ENCODE peak calls at places on chromosomes 6 and 20, in ten cellular contexts. B, K, Q, F, O, C, Z, N, M and T are unnamed samples.

GRCh38 chr6:33339193-33339592 is 21.6 kb upstream of the ZBTB22 start:
- DNase-seq in B (no peak), K (no peak), Q (no peak), F (no peak), O (no peak), C (no peak), Z (no peak), N (no peak), M (no peak), T (no peak)

GRCh38 chr6:56866917-56867522 is 87.9 kb upstream of the BEND6 start:
- DNase-seq in B (peak; percentile 81), K (no peak), Q (no peak), F (no peak), O (no peak), C (no peak), Z (no peak), N (no peak), M (no peak), T (no peak)

GRCh38 chr6:116447496-116448011 is 13.6 kb upstream of the CALHM6 start:
- DNase-seq in B (peak; percentile 67), K (no peak), Q (no peak), F (peak; percentile 100), O (no peak), C (no peak), Z (no peak), N (peak; percentile 68), M (peak; percentile 66), T (peak; percentile 98)

GRCh38 chr6:52517502-52518278 is 59.2 kb downstream of the TRAM2 start:
- DNase-seq in B (peak; percentile 92), K (peak; percentile 90), Q (peak; percentile 49), F (peak; percentile 77), O (peak; percentile 86), C (peak; percentile 82), Z (peak; percentile 98), N (peak; percentile 89), M (peak; percentile 96), T (peak; percentile 81)

GRCh38 chr20:5996765-5997164 is 46.3 kb downstream of the MCM8 start:
- DNase-seq in B (peak; percentile 44), K (no peak), Q (peak; percentile 4), F (no peak), O (no peak), C (no peak), Z (no peak), N (no peak), M (no peak), T (no peak)

GRCh38 chr6:30441171-30441570 is 48.1 kb upstream of the HLA-E start:
- DNase-seq in B (peak; percentile 34), K (no peak), Q (no peak), F (no peak), O (no peak), C (no peak), Z (no peak), N (no peak), M (no peak), T (no peak)

GRCh38 chr6:83429857-83430605 is 820 bp downstream of the ME1 start:
- DNase-seq in B (peak; percentile 59), K (no peak), Q (peak; percentile 60), F (no peak), O (no peak), C (no peak), Z (peak; percentile 10), N (no peak), M (peak; percentile 64), T (no peak)

GRCh38 chr6:126548301-126548700 is 208.4 kb downstream of the CENPW start:
- DNase-seq in B (no peak), K (no peak), Q (no peak), F (no peak), O (no peak), C (no peak), Z (no peak), N (no peak), M (no peak), T (no peak)

GRCh38 chr6:160355001-160355400 is 6.8 kb downstream of the SLC22A3 start:
- DNase-seq in B (peak; percentile 78), K (no peak), Q (no peak), F (no peak), O (no peak), C (no peak), Z (no peak), N (peak; percentile 37), M (peak; percentile 84), T (no peak)

GRCh38 chr6:152904678-152905077 is 78.2 kb downstream of the FBXO5 start:
- DNase-seq in B (no peak), K (no peak), Q (no peak), F (no peak), O (no peak), C (no peak), Z (no peak), N (no peak), M (no peak), T (no peak)

GRCh38 chr6:100078509-100078908 is 84.5 kb upstream of the MCHR2 start:
- DNase-seq in B (peak; percentile 71), K (peak; percentile 29), Q (peak; percentile 69), F (no peak), O (no peak), C (no peak), Z (no peak), N (no peak), M (no peak), T (no peak)

GRCh38 chr6:118877806-118878205 is 16.1 kb upstream of the ASF1A start:
- DNase-seq in B (no peak), K (no peak), Q (no peak), F (no peak), O (no peak), C (no peak), Z (no peak), N (no peak), M (no peak), T (no peak)

GRCh38 chr6:4804095-4804494 is 27.9 kb downstream of the CDYL start:
- DNase-seq in B (peak; percentile 38), K (no peak), Q (no peak), F (no peak), O (no peak), C (no peak), Z (no peak), N (no peak), M (no peak), T (no peak)

GRCh38 chr6:43016166-43016915 is 2.3 kb downstream of the KLHDC3 start:
- DNase-seq in B (no peak), K (no peak), Q (peak; percentile 33), F (no peak), O (no peak), C (no peak), Z (no peak), N (no peak), M (no peak), T (no peak)

GRCh38 chr20:33301192-33301930 is 18.3 kb downstream of the BPIFB1 start:
- DNase-seq in B (no peak), K (no peak), Q (no peak), F (no peak), O (no peak), C (no peak), Z (no peak), N (no peak), M (no peak), T (no peak)

GRCh38 chr6:25652007-25652515 is at the start of gene SCGN:
- DNase-seq in B (peak; percentile 58), K (peak; percentile 74), Q (peak; percentile 88), F (no peak), O (peak; percentile 60), C (no peak), Z (peak; percentile 24), N (peak; percentile 23), M (peak; percentile 65), T (no peak)
- H3K4me3 ChIP-seq in B (no peak within 1 kb of the TSS), K (peak within 1 kb of the TSS; percentile 59), Q (peak within 1 kb of the TSS; percentile 42), F (no peak within 1 kb of the TSS), O (peak within 1 kb of the TSS; percentile 45), C (peak within 1 kb of the TSS; percentile 4), Z (no peak within 1 kb of the TSS), N (peak within 1 kb of the TSS; percentile 27), M (no peak within 1 kb of the TSS), T (no peak within 1 kb of the TSS)

GRCh38 chr6:39892490-39893129 is 41.7 kb downstream of the MOCS1 start:
- DNase-seq in B (peak; percentile 44), K (peak; percentile 44), Q (peak; percentile 72), F (peak; percentile 16), O (peak; percentile 61), C (peak; percentile 75), Z (peak; percentile 26), N (no peak), M (peak; percentile 87), T (no peak)
- TF ChIP-seq CTCF in B (peak; percentile 64), K (peak; percentile 60), Q (peak; percentile 81), F (peak; percentile 92), O (peak; percentile 81), C (peak; percentile 87), Z (peak; percentile 79), N (peak; percentile 71), M (peak; percentile 79), T (peak; percentile 82)

GRCh38 chr6:113381232-113381631 is 475.9 kb upstream of the MARCKS start:
- DNase-seq in B (peak; percentile 7), K (no peak), Q (no peak), F (no peak), O (no peak), C (no peak), Z (no peak), N (no peak), M (no peak), T (no peak)

GRCh38 chr6:113383701-113384100 is 473.4 kb upstream of the MARCKS start:
- DNase-seq in B (no peak), K (no peak), Q (no peak), F (no peak), O (no peak), C (no peak), Z (no peak), N (no peak), M (no peak), T (no peak)

GRCh38 chr6:113381957-113382356 is 475.2 kb upstream of the MARCKS start:
- DNase-seq in B (peak; percentile 42), K (peak; percentile 73), Q (no peak), F (no peak), O (peak; percentile 37), C (no peak), Z (peak; percentile 56), N (no peak), M (no peak), T (no peak)

GRCh38 chr6:113380591-113380990 is 476.6 kb upstream of the MARCKS start:
- DNase-seq in B (no peak), K (no peak), Q (no peak), F (no peak), O (no peak), C (no peak), Z (no peak), N (no peak), M (no peak), T (no peak)

GRCh38 chr6:113385020-113385431 is 472.1 kb upstream of the MARCKS start:
- DNase-seq in B (peak; percentile 33), K (no peak), Q (no peak), F (no peak), O (no peak), C (no peak), Z (no peak), N (no peak), M (no peak), T (no peak)
- H3K4me3 ChIP-seq in B (no peak overlapping the region), K (no peak overlapping the region), Q (no peak overlapping the region), F (no peak overlapping the region), O (no peak overlapping the region), C (no peak overlapping the region), Z (no peak overlapping the region), N (no peak overlapping the region), M (no peak overlapping the region), T (no peak overlapping the region)

DNA sequence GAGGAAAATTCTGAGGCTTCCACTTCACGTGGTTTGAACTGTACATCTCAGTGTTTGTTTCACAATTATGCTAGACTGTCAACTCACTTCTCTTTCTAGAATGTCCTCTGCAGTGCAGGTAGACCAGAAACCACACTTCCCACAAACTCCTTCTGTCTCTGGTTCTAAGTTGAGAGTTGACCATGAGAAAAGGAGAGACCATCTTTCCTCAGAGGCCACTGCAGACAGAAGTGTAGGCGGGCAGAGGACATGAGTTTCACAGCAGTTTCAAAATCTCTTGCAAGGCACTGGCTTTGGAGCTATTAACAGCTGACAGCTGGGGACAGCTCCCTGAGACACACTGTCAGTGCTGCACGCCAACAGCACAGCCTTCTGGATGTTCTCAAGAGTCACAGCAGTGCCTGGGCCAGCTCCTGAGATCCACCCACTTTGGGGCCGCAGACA is 55.4 kb upstream of the MOXD1 start:
- DNase-seq in B (no peak), K (peak; percentile 15), Q (peak; percentile 27), F (no peak), O (peak; percentile 46), C (peak; percentile 55), Z (no peak), N (no peak), M (no peak), T (no peak)
- TF ChIP-seq CTCF in B (no peak), K (no peak), Q (peak; percentile 3), F (peak; percentile 14), O (peak; percentile 37), C (no peak), Z (peak; percentile 5), N (no peak), M (no peak), T (peak; percentile 19)